ENCODE peak calls at places on chromosomes 16 and 17, in five cellular contexts. F is heart left ventricle, G is sigmoid colon, Y is tibial nerve, N is breast epithelium. H is an unnamed sample.

GRCh38 chr17:29948460-29949185 is 7.2 kb downstream of the EFCAB5 start:
- DNase-seq in F (no peak), G (no peak), Y (no peak), N (no peak), H (no peak)

GRCh38 chr17:12256380-12256995 is 235.8 kb downstream of the MAP2K4 start:
- DNase-seq in F (peak; percentile 29), G (peak; percentile 74), Y (no peak), N (no peak), H (peak; percentile 45)

GRCh38 chr17:37389160-37389559 is 13.4 kb downstream of the C17orf78 start:
- DNase-seq in F (no peak), G (no peak), Y (no peak), N (no peak), H (no peak)

GRCh38 chr16:73014768-73015167 is 33.2 kb downstream of the ZFHX3 start:
- DNase-seq in F (no peak), G (peak; percentile 12), Y (no peak), N (no peak), H (no peak)

GRCh38 chr17:65057520-65058075 is 1.1 kb upstream of the GNA13 start:
- DNase-seq in F (peak; percentile 62), G (peak; percentile 72), Y (no peak), N (peak; percentile 57), H (peak; percentile 74)

GRCh38 chr17:6574689-6575595 is 18.6 kb upstream of the PITPNM3 start:
- DNase-seq in F (peak; percentile 48), G (no peak), Y (no peak), N (no peak), H (peak; percentile 73)

GRCh38 chr16:57091200-57091989 is 988 bp upstream of the CPNE2 start:
- DNase-seq in F (peak; percentile 32), G (peak; percentile 84), Y (peak; percentile 41), N (peak; percentile 22), H (peak; percentile 79)

GRCh38 chr17:7587420-7587786 is 2.5 kb downstream of the SOX15 start:
- DNase-seq in F (no peak), G (no peak), Y (no peak), N (no peak), H (no peak)

GRCh38 chr16:89198417-89199240 is 1.7 kb downstream of the SLC22A31 start:
- DNase-seq in F (no peak), G (no peak), Y (no peak), N (no peak), H (no peak)

GRCh38 chr17:29640413-29640812 is 17.7 kb upstream of the CORO6 start:
- DNase-seq in F (no peak), G (no peak), Y (no peak), N (no peak), H (no peak)

GRCh38 chr17:15306406-15306970 is 34.9 kb downstream of the TEKT3 start:
- DNase-seq in F (no peak), G (no peak), Y (no peak), N (no peak), H (no peak)

GRCh38 chr16:73071131-73071940 is 23.4 kb upstream of the ZFHX3 start:
- DNase-seq in F (peak; percentile 51), G (peak; percentile 87), Y (no peak), N (no peak), H (peak; percentile 47)

GRCh38 chr17:77223642-77224420 is 83.1 kb downstream of the SEC14L1 start:
- DNase-seq in F (no peak), G (no peak), Y (no peak), N (no peak), H (no peak)

GRCh38 chr16:88552815-88553214 is 17.4 kb upstream of the ZC3H18 start:
- DNase-seq in F (no peak), G (no peak), Y (no peak), N (no peak), H (no peak)

GRCh38 chr17:59763861-59764260 is 56.4 kb downstream of the VMP1 start:
- DNase-seq in F (no peak), G (no peak), Y (no peak), N (no peak), H (no peak)

GRCh38 chr17:82517230-82517865 is 2.2 kb upstream of the FOXK2 start:
- DNase-seq in F (no peak), G (no peak), Y (no peak), N (no peak), H (no peak)

GRCh38 chr17:76791053-76791980 is 53.4 kb downstream of the MFSD11 start:
- DNase-seq in F (no peak), G (no peak), Y (no peak), N (no peak), H (no peak)

GRCh38 chr16:10961231-10961630 is 16.9 kb downstream of the CLEC16A start:
- DNase-seq in F (no peak), G (peak; percentile 82), Y (no peak), N (no peak), H (peak; percentile 70)

GRCh38 chr17:7854851-7855642 is at the start of gene TMEM88:
- DNase-seq in F (peak; percentile 60), G (peak; percentile 67), Y (no peak), N (no peak), H (peak; percentile 44)

GRCh38 chr17:82962163-82962720 is 117.2 kb upstream of the METRNL start:
- DNase-seq in F (no peak), G (peak; percentile 30), Y (no peak), N (no peak), H (peak; percentile 18)

GRCh38 chr17:76867578-76868175 is 527 bp upstream of the MGAT5B start:
- DNase-seq in F (no peak), G (no peak), Y (no peak), N (no peak), H (no peak)

GRCh38 chr17:65750166-65750565 is 188.7 kb upstream of the AXIN2 start:
- DNase-seq in F (no peak), G (no peak), Y (no peak), N (no peak), H (no peak)

DNA sequence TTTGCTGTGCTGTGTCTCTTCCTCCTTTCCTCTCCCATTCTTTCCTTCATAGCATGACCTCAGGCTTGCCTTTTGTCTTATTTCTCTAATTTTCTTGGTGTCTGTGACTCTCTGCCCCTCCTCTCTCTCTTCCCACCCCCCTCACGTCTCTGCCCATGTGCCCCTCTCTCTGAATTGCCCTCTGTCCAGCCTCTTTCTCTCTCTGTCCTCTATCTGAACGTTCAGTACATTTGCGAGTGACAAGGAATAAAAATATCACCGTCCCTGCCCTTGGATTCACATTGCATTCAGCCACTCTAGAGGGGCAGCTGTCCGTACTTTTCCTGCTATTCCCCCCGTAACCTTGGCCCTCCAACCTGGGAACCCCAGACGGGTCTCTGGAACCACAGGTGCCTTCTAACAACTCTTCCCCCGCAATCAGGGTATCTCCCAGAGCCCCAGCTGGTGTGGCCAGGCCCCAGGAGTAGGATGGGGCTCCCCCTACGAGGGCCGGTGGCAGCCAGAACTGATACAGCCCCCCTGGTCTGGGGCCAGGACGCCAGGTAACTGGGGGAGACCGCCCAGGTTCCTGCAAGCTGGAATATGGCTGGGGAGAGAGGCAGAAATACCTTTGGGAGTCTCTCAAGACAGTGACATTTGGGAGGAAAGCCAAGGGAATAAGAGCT is 1.8 kb downstream of the KIF1C start:
- DNase-seq in F (no peak), G (no peak), Y (no peak), N (no peak), H (peak; percentile 50)
- H3K27ac ChIP-seq in F (peak overlapping the region; percentile 95), G (peak overlapping the region; percentile 96), Y (peak overlapping the region; percentile 96), N (no peak overlapping the region), H (peak overlapping the region; percentile 94)

GRCh38 chr17:78878261-78878660 is 24.7 kb downstream of the CEP295NL start:
- DNase-seq in F (no peak), G (no peak), Y (no peak), N (no peak), H (peak; percentile 45)
- H3K27ac ChIP-seq in F (no peak overlapping the region), G (peak overlapping the region; percentile 87), Y (peak overlapping the region; percentile 88), N (peak overlapping the region; percentile 85), H (no peak overlapping the region)

GRCh38 chr17:42389135-42389417 is 834 bp upstream of the STAT3 start:
- DNase-seq in F (no peak), G (no peak), Y (no peak), N (no peak), H (no peak)

GRCh38 chr17:42388381-42389134 is at the start of gene STAT3:
- DNase-seq in F (peak; percentile 100), G (peak; percentile 100), Y (peak; percentile 100), N (peak; percentile 100), H (peak; percentile 100)

GRCh38 chr17:42394838-42395237 is 6.6 kb upstream of the STAT3 start:
- DNase-seq in F (no peak), G (peak; percentile 56), Y (no peak), N (no peak), H (no peak)

GRCh38 chr17:42389902-42390301 is 1.7 kb upstream of the STAT3 start:
- DNase-seq in F (no peak), G (peak; percentile 46), Y (no peak), N (no peak), H (no peak)

DNA sequence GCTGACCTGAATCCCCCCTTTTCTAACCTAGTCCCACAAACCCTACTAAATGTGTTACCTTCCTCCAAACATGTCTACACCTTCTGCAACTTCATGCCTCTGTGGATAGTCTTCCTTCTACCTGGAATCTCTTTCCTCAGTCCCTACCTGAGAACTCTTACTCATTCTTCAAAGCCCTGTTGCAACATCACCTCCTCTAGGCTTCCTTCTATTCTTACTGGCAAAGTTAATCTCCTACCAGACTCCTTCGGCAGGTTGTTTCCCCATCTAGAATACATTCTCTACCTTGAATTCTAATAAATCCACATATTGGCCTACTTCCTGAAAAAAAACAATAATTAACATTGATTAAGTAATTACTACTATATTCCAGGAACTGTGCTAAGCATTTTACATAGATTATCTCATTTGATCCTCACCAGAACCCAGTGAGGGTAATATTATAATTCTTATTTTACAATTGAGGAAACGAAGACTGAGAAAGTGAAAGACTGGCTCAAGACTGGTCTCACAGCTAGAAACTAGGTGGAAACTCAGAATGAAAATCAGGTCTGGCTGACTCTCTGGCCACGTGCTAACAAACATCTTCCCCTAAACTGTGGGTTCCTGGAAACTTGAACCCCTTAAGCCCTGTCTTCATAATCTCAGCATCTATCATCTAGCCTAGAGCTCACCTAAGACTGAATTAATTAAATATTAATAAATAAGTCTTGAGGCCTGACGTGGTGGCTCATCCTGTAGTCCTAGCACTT is 4.6 kb upstream of the STAT3 start:
- DNase-seq in F (no peak), G (no peak), Y (no peak), N (no peak), H (no peak)
- H3K27ac ChIP-seq in F (no peak overlapping the region), G (no peak overlapping the region), Y (no peak overlapping the region), N (no peak overlapping the region), H (no peak overlapping the region)

DNA sequence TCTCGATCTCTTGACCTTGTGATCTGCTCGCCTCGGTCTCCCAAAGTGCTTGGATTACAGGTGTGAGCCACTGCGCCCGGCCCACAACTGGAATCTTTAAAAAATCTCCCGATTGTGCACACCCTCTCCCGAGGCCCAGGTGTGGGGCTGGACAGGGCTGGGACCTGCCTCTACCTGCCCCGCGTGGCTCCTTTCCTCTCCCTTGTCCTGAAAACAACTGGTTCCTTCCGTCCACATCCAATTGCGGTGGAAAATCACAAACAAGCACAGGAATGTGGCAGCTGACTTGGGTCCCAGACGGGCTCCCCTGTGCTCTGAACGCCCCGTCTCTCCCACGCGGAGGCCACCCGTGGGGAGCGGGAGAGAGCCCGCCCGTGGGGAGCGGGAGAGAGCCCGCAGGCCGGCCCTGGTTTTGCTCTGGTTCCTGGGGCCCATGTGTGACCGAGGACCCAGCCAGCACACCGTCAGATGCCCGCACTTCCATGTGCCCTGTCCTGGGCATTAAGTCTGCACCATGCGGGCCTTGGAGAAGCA is 3.0 kb upstream of the TMEM204 start:
- DNase-seq in F (no peak), G (no peak), Y (no peak), N (no peak), H (no peak)
- H3K27ac ChIP-seq in F (peak overlapping the region; percentile 93), G (peak overlapping the region; percentile 87), Y (peak overlapping the region; percentile 45), N (peak overlapping the region; percentile 84), H (peak overlapping the region; percentile 98)